ENCODE peak calls at places on chromosomes 2 and 18, in ten cellular contexts. One of them, this sample, is unnamed.

GRCh38 chr2:105769504-105769903 is 24.8 kb downstream of the NCK2 start:
- DNase-seq in WTC11: peak
- DNase-seq in HFFc6: no peak
- DNase-seq in fibroblast of lung: no peak
- DNase-seq in fibroblast of mammary gland: no peak
- DNase-seq in RWPE1: no peak
- DNase-seq in cardiac fibroblast: peak
- DNase-seq in CD14-positive monocyte: no peak
- DNase-seq in osteocyte: no peak
- DNase-seq in GM20000: no peak
- DNase-seq in this sample: no peak

GRCh38 chr2:194603429-194603828 is 1053.6 kb upstream of the SLC39A10 start:
- DNase-seq in fibroblast of mammary gland: no peak
- DNase-seq in cardiac fibroblast: no peak
- DNase-seq in HFFc6: no peak
- DNase-seq in RWPE1: no peak
- DNase-seq in osteocyte: no peak
- DNase-seq in WTC11: no peak
- DNase-seq in GM20000: no peak
- DNase-seq in fibroblast of lung: no peak
- DNase-seq in CD14-positive monocyte: no peak
- DNase-seq in this sample: no peak

GRCh38 chr2:197241153-197241552 is 69.4 kb downstream of the ANKRD44 start:
- DNase-seq in osteocyte: no peak
- DNase-seq in HFFc6: no peak
- DNase-seq in WTC11: no peak
- DNase-seq in CD14-positive monocyte: no peak
- DNase-seq in fibroblast of mammary gland: no peak
- DNase-seq in RWPE1: no peak
- DNase-seq in cardiac fibroblast: no peak
- DNase-seq in GM20000: no peak
- DNase-seq in fibroblast of lung: no peak
- DNase-seq in this sample: no peak

GRCh38 chr18:62249478-62250097 is 62.5 kb downstream of the RELCH start:
- DNase-seq in cardiac fibroblast: peak
- DNase-seq in HFFc6: peak
- DNase-seq in osteocyte: peak
- DNase-seq in fibroblast of lung: peak
- DNase-seq in GM20000: peak
- DNase-seq in WTC11: peak
- DNase-seq in fibroblast of mammary gland: peak
- DNase-seq in RWPE1: peak
- DNase-seq in CD14-positive monocyte: peak
- DNase-seq in this sample: peak

GRCh38 chr2:144516981-144517824 is 2.7 kb downstream of the ZEB2 start:
- DNase-seq in HFFc6: peak
- DNase-seq in cardiac fibroblast: peak
- DNase-seq in CD14-positive monocyte: peak
- DNase-seq in WTC11: no peak
- DNase-seq in fibroblast of mammary gland: peak
- DNase-seq in GM20000: peak
- DNase-seq in osteocyte: no peak
- DNase-seq in fibroblast of lung: peak
- DNase-seq in RWPE1: peak
- DNase-seq in this sample: peak

GRCh38 chr2:203177361-203177760 is 61.5 kb upstream of the CYP20A1 start:
- DNase-seq in cardiac fibroblast: peak
- DNase-seq in CD14-positive monocyte: no peak
- DNase-seq in fibroblast of mammary gland: peak
- DNase-seq in GM20000: no peak
- DNase-seq in RWPE1: no peak
- DNase-seq in HFFc6: no peak
- DNase-seq in osteocyte: no peak
- DNase-seq in fibroblast of lung: no peak
- DNase-seq in WTC11: no peak
- DNase-seq in this sample: no peak

GRCh38 chr2:232018191-232018590 is 56.7 kb downstream of the DIS3L2 start:
- DNase-seq in RWPE1: no peak
- DNase-seq in fibroblast of mammary gland: peak
- DNase-seq in osteocyte: no peak
- DNase-seq in fibroblast of lung: peak
- DNase-seq in GM20000: no peak
- DNase-seq in cardiac fibroblast: no peak
- DNase-seq in WTC11: no peak
- DNase-seq in HFFc6: no peak
- DNase-seq in CD14-positive monocyte: no peak
- DNase-seq in this sample: no peak

GRCh38 chr2:60484080-60484737 is 69.2 kb downstream of the BCL11A start:
- DNase-seq in RWPE1: no peak
- DNase-seq in cardiac fibroblast: peak
- DNase-seq in osteocyte: no peak
- DNase-seq in GM20000: no peak
- DNase-seq in HFFc6: peak
- DNase-seq in WTC11: no peak
- DNase-seq in fibroblast of lung: peak
- DNase-seq in fibroblast of mammary gland: no peak
- DNase-seq in CD14-positive monocyte: peak
- DNase-seq in this sample: peak

GRCh38 chr2:42762823-42763804 is 821 bp downstream of the OXER1 start:
- DNase-seq in HFFc6: no peak
- DNase-seq in osteocyte: no peak
- DNase-seq in CD14-positive monocyte: no peak
- DNase-seq in WTC11: no peak
- DNase-seq in fibroblast of lung: no peak
- DNase-seq in fibroblast of mammary gland: no peak
- DNase-seq in GM20000: no peak
- DNase-seq in RWPE1: no peak
- DNase-seq in cardiac fibroblast: no peak
- DNase-seq in this sample: no peak

GRCh38 chr2:17878222-17879136 is at the start of gene KCNS3:
- DNase-seq in fibroblast of mammary gland: peak
- DNase-seq in RWPE1: peak
- DNase-seq in cardiac fibroblast: peak
- DNase-seq in GM20000: peak
- DNase-seq in osteocyte: no peak
- DNase-seq in WTC11: peak
- DNase-seq in CD14-positive monocyte: no peak
- DNase-seq in HFFc6: no peak
- DNase-seq in fibroblast of lung: no peak
- DNase-seq in this sample: no peak

GRCh38 chr2:104733544-104733943 is 120.4 kb upstream of the POU3F3 start:
- DNase-seq in fibroblast of mammary gland: no peak
- DNase-seq in WTC11: peak
- DNase-seq in GM20000: peak
- DNase-seq in fibroblast of lung: no peak
- DNase-seq in RWPE1: peak
- DNase-seq in cardiac fibroblast: no peak
- DNase-seq in osteocyte: no peak
- DNase-seq in HFFc6: no peak
- DNase-seq in CD14-positive monocyte: no peak
- DNase-seq in this sample: no peak

GRCh38 chr2:52810460-52810859 is 957.1 kb upstream of the CHAC2 start:
- DNase-seq in osteocyte: no peak
- DNase-seq in fibroblast of mammary gland: peak
- DNase-seq in WTC11: no peak
- DNase-seq in GM20000: peak
- DNase-seq in HFFc6: peak
- DNase-seq in RWPE1: peak
- DNase-seq in fibroblast of lung: peak
- DNase-seq in CD14-positive monocyte: no peak
- DNase-seq in cardiac fibroblast: peak
- DNase-seq in this sample: peak

GRCh38 chr2:183244300-183244849 is 120.1 kb downstream of the NUP35 start:
- DNase-seq in RWPE1: no peak
- DNase-seq in fibroblast of lung: no peak
- DNase-seq in osteocyte: no peak
- DNase-seq in cardiac fibroblast: no peak
- DNase-seq in HFFc6: no peak
- DNase-seq in fibroblast of mammary gland: no peak
- DNase-seq in WTC11: peak
- DNase-seq in GM20000: no peak
- DNase-seq in CD14-positive monocyte: no peak
- DNase-seq in this sample: no peak

GRCh38 chr2:181673178-181673577 is 7.1 kb downstream of the NEUROD1 start:
- DNase-seq in fibroblast of mammary gland: no peak
- DNase-seq in WTC11: no peak
- DNase-seq in osteocyte: no peak
- DNase-seq in HFFc6: no peak
- DNase-seq in CD14-positive monocyte: no peak
- DNase-seq in cardiac fibroblast: no peak
- DNase-seq in GM20000: no peak
- DNase-seq in RWPE1: no peak
- DNase-seq in fibroblast of lung: no peak
- DNase-seq in this sample: no peak

GRCh38 chr2:88059979-88060906 is 4.7 kb upstream of the KRCC1 start:
- DNase-seq in WTC11: peak
- DNase-seq in RWPE1: peak
- DNase-seq in GM20000: peak
- DNase-seq in CD14-positive monocyte: no peak
- DNase-seq in fibroblast of mammary gland: peak
- DNase-seq in cardiac fibroblast: peak
- DNase-seq in osteocyte: no peak
- DNase-seq in fibroblast of lung: peak
- DNase-seq in HFFc6: peak
- DNase-seq in this sample: no peak

GRCh38 chr2:120632796-120633646 is 102.6 kb upstream of the GLI2 start:
- DNase-seq in CD14-positive monocyte: no peak
- DNase-seq in osteocyte: no peak
- DNase-seq in WTC11: no peak
- DNase-seq in fibroblast of lung: no peak
- DNase-seq in HFFc6: no peak
- DNase-seq in fibroblast of mammary gland: no peak
- DNase-seq in RWPE1: no peak
- DNase-seq in GM20000: no peak
- DNase-seq in cardiac fibroblast: no peak
- DNase-seq in this sample: no peak

GRCh38 chr2:65351948-65352595 is 80.3 kb downstream of the SPRED2 start:
- DNase-seq in GM20000: no peak
- DNase-seq in fibroblast of lung: no peak
- DNase-seq in cardiac fibroblast: no peak
- DNase-seq in CD14-positive monocyte: no peak
- DNase-seq in RWPE1: no peak
- DNase-seq in WTC11: no peak
- DNase-seq in osteocyte: no peak
- DNase-seq in HFFc6: no peak
- DNase-seq in fibroblast of mammary gland: no peak
- DNase-seq in this sample: no peak

DNA sequence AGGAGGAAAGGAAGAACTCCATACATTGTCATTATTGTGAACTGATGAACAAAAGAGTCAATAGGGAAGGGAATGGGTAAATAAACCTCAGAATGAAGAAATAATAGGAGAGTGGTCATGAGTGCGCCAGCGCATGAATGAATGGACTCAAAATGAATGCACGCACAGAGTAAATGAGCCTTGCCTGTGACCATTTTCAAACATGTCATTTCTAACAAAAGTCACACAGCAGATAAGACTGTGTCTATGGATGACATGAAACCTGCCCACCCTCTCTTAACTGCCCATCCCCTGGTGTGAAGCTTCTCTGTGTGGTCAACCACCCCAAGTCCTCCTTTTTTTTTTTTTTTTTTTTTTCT is 121.1 kb upstream of the TEX51 start:
- DNase-seq in osteocyte: no peak
- DNase-seq in RWPE1: no peak
- DNase-seq in GM20000: no peak
- DNase-seq in fibroblast of mammary gland: no peak
- DNase-seq in WTC11: no peak
- DNase-seq in HFFc6: no peak
- DNase-seq in cardiac fibroblast: no peak
- DNase-seq in CD14-positive monocyte: no peak
- DNase-seq in fibroblast of lung: no peak
- DNase-seq in this sample: no peak
- TF ChIP-seq CTCF in osteocyte: no peak
- TF ChIP-seq CTCF in RWPE1: peak
- TF ChIP-seq CTCF in GM20000: no peak
- TF ChIP-seq CTCF in fibroblast of mammary gland: no peak
- TF ChIP-seq CTCF in WTC11: no peak
- TF ChIP-seq CTCF in HFFc6: peak
- TF ChIP-seq CTCF in cardiac fibroblast: no peak
- TF ChIP-seq CTCF in CD14-positive monocyte: peak
- TF ChIP-seq CTCF in fibroblast of lung: no peak
- TF ChIP-seq CTCF in this sample: no peak

DNA sequence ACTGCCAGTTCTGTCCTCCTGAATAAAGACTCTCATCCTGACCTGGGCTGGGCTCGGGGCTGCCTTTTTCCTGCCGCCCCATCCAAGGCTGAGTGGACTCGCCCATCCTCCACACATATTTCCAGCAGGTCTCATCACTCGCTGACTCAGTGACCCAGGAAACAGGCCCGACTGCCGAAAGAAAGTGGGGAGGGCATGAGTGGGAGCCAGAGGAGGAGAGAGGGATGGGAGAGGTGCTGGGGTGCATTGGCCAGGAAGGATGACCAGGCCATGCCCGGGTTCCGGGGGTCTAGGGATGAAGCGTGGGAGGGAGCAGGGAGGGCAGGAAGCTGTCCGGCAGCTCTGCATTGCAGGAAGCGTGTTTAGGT is 66.7 kb downstream of the TWIST2 start:
- DNase-seq in fibroblast of lung: peak
- DNase-seq in WTC11: no peak
- DNase-seq in GM20000: no peak
- DNase-seq in CD14-positive monocyte: no peak
- DNase-seq in osteocyte: no peak
- DNase-seq in RWPE1: peak
- DNase-seq in fibroblast of mammary gland: peak
- DNase-seq in cardiac fibroblast: peak
- DNase-seq in HFFc6: peak
- DNase-seq in this sample: no peak
- TF ChIP-seq CTCF in fibroblast of lung: no peak
- TF ChIP-seq CTCF in WTC11: no peak
- TF ChIP-seq CTCF in GM20000: no peak
- TF ChIP-seq CTCF in CD14-positive monocyte: no peak
- TF ChIP-seq CTCF in osteocyte: no peak
- TF ChIP-seq CTCF in RWPE1: no peak
- TF ChIP-seq CTCF in fibroblast of mammary gland: no peak
- TF ChIP-seq CTCF in cardiac fibroblast: no peak
- TF ChIP-seq CTCF in HFFc6: no peak
- TF ChIP-seq CTCF in this sample: no peak

GRCh38 chr18:42730272-42730671 is 385.2 kb downstream of the RIT2 start:
- DNase-seq in RWPE1: no peak
- DNase-seq in CD14-positive monocyte: no peak
- DNase-seq in cardiac fibroblast: peak
- DNase-seq in WTC11: no peak
- DNase-seq in fibroblast of mammary gland: no peak
- DNase-seq in fibroblast of lung: no peak
- DNase-seq in GM20000: no peak
- DNase-seq in HFFc6: no peak
- DNase-seq in osteocyte: no peak
- DNase-seq in this sample: no peak
- TF ChIP-seq CTCF in RWPE1: no peak
- TF ChIP-seq CTCF in CD14-positive monocyte: no peak
- TF ChIP-seq CTCF in cardiac fibroblast: peak
- TF ChIP-seq CTCF in WTC11: no peak
- TF ChIP-seq CTCF in fibroblast of mammary gland: no peak
- TF ChIP-seq CTCF in fibroblast of lung: no peak
- TF ChIP-seq CTCF in GM20000: no peak
- TF ChIP-seq CTCF in HFFc6: peak
- TF ChIP-seq CTCF in osteocyte: no peak
- TF ChIP-seq CTCF in this sample: peak

DNA sequence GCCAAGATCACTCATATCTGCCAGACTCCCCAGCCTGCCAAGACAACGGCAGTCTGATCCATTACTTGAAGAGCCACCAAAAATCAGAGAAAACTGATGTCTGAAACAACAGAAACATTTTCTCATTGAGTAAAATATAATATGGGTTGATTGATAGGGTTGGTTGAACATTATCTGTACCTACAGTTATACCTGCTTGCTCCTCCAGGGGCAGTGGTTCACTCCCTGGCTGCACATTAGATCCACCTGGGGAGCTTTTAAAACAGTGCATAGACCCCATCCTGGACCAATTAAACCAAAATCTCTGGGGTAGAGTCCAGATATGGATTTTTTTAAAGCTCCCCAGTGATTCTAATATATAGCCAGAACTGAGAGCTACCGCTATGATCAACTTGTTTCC is 43.6 kb upstream of the SLC14A2 start:
- DNase-seq in CD14-positive monocyte: no peak
- DNase-seq in WTC11: no peak
- DNase-seq in GM20000: no peak
- DNase-seq in HFFc6: no peak
- DNase-seq in osteocyte: no peak
- DNase-seq in fibroblast of lung: no peak
- DNase-seq in RWPE1: no peak
- DNase-seq in cardiac fibroblast: no peak
- DNase-seq in fibroblast of mammary gland: no peak
- DNase-seq in this sample: no peak
- TF ChIP-seq CTCF in CD14-positive monocyte: peak
- TF ChIP-seq CTCF in WTC11: no peak
- TF ChIP-seq CTCF in GM20000: peak
- TF ChIP-seq CTCF in HFFc6: peak
- TF ChIP-seq CTCF in osteocyte: peak
- TF ChIP-seq CTCF in fibroblast of lung: peak
- TF ChIP-seq CTCF in RWPE1: no peak
- TF ChIP-seq CTCF in cardiac fibroblast: peak
- TF ChIP-seq CTCF in fibroblast of mammary gland: peak
- TF ChIP-seq CTCF in this sample: peak